ENCODE peak calls at places on chromosomes 2 and 18, in six cellular contexts. X, J, M, V, S and C are unnamed samples.

GRCh38 chr2:198097628-198098027 is 293.2 kb downstream of the PLCL1 start:
- DNase-seq in X (no peak), V (no peak), J (no peak), M (no peak), S (no peak), C (no peak)

GRCh38 chr2:28250006-28250405 is 142.7 kb upstream of the FOSL2 start:
- DNase-seq in V (peak; percentile 73), J (no peak), M (no peak), S (peak; percentile 80), X (no peak), C (no peak)

GRCh38 chr2:67234443-67234842 is 162.7 kb upstream of the ETAA1 start:
- DNase-seq in M (no peak), V (peak; percentile 79), S (peak; percentile 22), X (no peak), J (no peak), C (no peak)

GRCh38 chr2:160918909-160919503 is 241.2 kb upstream of the TANK start:
- DNase-seq in V (peak; percentile 71), X (peak; percentile 68), M (peak; percentile 67), J (peak; percentile 85), S (peak; percentile 60), C (peak; percentile 31)

GRCh38 chr2:111522231-111522768 is 361.7 kb downstream of the ANAPC1 start:
- DNase-seq in M (no peak), X (no peak), V (peak; percentile 84), J (no peak), S (no peak), C (no peak)

GRCh38 chr2:62459672-62460071 is 46.3 kb downstream of the TMEM17 start:
- DNase-seq in V (no peak), M (no peak), S (no peak), J (no peak), X (no peak), C (no peak)

GRCh38 chr2:211114826-211115450 is 558.5 kb downstream of the CPS1 start:
- DNase-seq in M (no peak), J (no peak), S (no peak), V (peak; percentile 0), X (no peak), C (no peak)

GRCh38 chr18:41721103-41721502 is 233.9 kb upstream of the PIK3C3 start:
- DNase-seq in M (no peak), J (no peak), S (no peak), V (no peak), X (no peak), C (no peak)

GRCh38 chr2:240111253-240111652 is 24.9 kb downstream of the COPS9 start:
- DNase-seq in M (no peak), S (no peak), X (no peak), V (peak; percentile 39), J (no peak), C (no peak)

GRCh38 chr2:95231723-95232122 is 24.4 kb downstream of the ZNF892 start:
- DNase-seq in M (peak; percentile 81), X (no peak), J (peak; percentile 71), S (peak; percentile 58), V (peak; percentile 90), C (peak; percentile 74)

GRCh38 chr2:132811148-132811915 is 141.3 kb upstream of the LYPD1 start:
- DNase-seq in S (no peak), M (no peak), J (no peak), V (no peak), X (no peak), C (no peak)

GRCh38 chr2:145563752-145564615 is 1044.1 kb upstream of the ZEB2 start:
- DNase-seq in M (no peak), V (peak; percentile 31), X (no peak), S (no peak), J (no peak), C (no peak)

GRCh38 chr2:171436307-171436706 is 2.3 kb downstream of the DCAF17 start:
- DNase-seq in J (no peak), S (peak; percentile 40), M (no peak), X (no peak), V (peak; percentile 74), C (no peak)

GRCh38 chr2:18913512-18913911 is 324.1 kb upstream of the NT5C1B start:
- DNase-seq in V (no peak), M (no peak), S (no peak), J (no peak), X (no peak), C (no peak)

GRCh38 chr2:227191367-227191766 is 26.9 kb downstream of the COL4A3 start:
- DNase-seq in X (no peak), S (peak; percentile 67), J (no peak), M (no peak), V (peak; percentile 14), C (no peak)

GRCh38 chr18:77300579-77300978 is 50.9 kb downstream of the GALR1 start:
- DNase-seq in J (no peak), V (no peak), S (no peak), X (no peak), M (no peak), C (no peak)

GRCh38 chr2:22420076-22420475 is 964.9 kb upstream of the KLHL29 start:
- DNase-seq in V (no peak), X (no peak), J (no peak), M (no peak), S (no peak), C (no peak)
- H3K9me3 ChIP-seq in V (no peaks in the 10 kb centered on the region), X (peaks cover 3% of the 10 kb centered on the region), J (no peaks in the 10 kb centered on the region), M (peaks cover 6% of the 10 kb centered on the region), S (peaks cover 3% of the 10 kb centered on the region), C (no peaks in the 10 kb centered on the region)

GRCh38 chr2:150409196-150409595 is 78.3 kb downstream of the RND3 start:
- DNase-seq in M (peak; percentile 35), X (no peak), S (no peak), V (no peak), J (no peak), C (no peak)
- H3K9me3 ChIP-seq in M (no peaks in the 10 kb centered on the region), X (no peaks in the 10 kb centered on the region), S (no peaks in the 10 kb centered on the region), V (no peaks in the 10 kb centered on the region), J (no peaks in the 10 kb centered on the region), C (no peaks in the 10 kb centered on the region)

DNA sequence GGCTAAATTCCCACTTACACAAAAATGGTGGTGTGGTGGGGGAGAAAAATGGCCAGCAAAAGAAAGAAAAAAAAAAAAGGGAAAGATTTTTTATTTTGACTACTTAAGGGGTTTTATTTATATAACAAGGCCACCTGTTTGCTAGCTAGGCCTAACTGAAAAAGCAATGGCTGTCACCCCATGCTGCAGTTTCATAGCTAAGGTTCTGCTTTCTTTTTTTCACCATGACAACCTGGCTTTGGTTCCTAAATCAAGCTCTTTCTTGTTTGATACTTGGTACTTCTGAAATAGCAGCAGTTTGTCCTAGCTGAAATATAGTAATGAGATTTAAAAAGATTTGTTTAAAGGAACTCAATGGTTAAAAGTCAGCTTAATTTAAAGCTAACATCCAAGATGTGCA is 433.2 kb upstream of the MEX3C start:
- DNase-seq in M (no peak), S (no peak), X (no peak), J (no peak), V (no peak), C (no peak)
- H3K9me3 ChIP-seq in M (peaks cover 9% of the 10 kb centered on the region), S (no peaks in the 10 kb centered on the region), X (no peaks in the 10 kb centered on the region), J (no peaks in the 10 kb centered on the region), V (no peaks in the 10 kb centered on the region), C (no peaks in the 10 kb centered on the region)

GRCh38 chr2:20880221-20880771 is 57.4 kb upstream of the LDAH start:
- DNase-seq in X (no peak), S (no peak), M (peak; percentile 50), J (no peak), V (no peak), C (no peak)
- H3K9me3 ChIP-seq in X (no peaks in the 10 kb centered on the region), S (no peaks in the 10 kb centered on the region), M (peaks cover 6% of the 10 kb centered on the region), J (no peaks in the 10 kb centered on the region), V (no peaks in the 10 kb centered on the region), C (no peaks in the 10 kb centered on the region)

GRCh38 chr2:13542061-13542460 is 825.3 kb downstream of the TRIB2 start:
- DNase-seq in V (no peak), M (no peak), J (no peak), X (no peak), S (no peak), C (no peak)
- H3K9me3 ChIP-seq in V (no peaks in the 10 kb centered on the region), M (no peaks in the 10 kb centered on the region), J (no peaks in the 10 kb centered on the region), X (no peaks in the 10 kb centered on the region), S (peaks cover 4% of the 10 kb centered on the region), C (no peaks in the 10 kb centered on the region)

GRCh38 chr2:220880623-220881022 is 691.5 kb downstream of the EPHA4 start:
- DNase-seq in V (no peak), M (no peak), X (no peak), S (no peak), J (no peak), C (no peak)

GRCh38 chr2:220887880-220888279 is 684.2 kb downstream of the EPHA4 start:
- DNase-seq in X (no peak), M (no peak), S (no peak), V (no peak), J (no peak), C (no peak)

GRCh38 chr2:220882507-220882906 is 689.6 kb downstream of the EPHA4 start:
- DNase-seq in J (no peak), S (no peak), V (no peak), X (no peak), M (no peak), C (no peak)

GRCh38 chr2:220887271-220887870 is 684.7 kb downstream of the EPHA4 start:
- DNase-seq in V (no peak), J (no peak), S (no peak), X (no peak), M (no peak), C (no peak)

GRCh38 chr2:220885593-220885992 is 686.5 kb downstream of the EPHA4 start:
- DNase-seq in J (no peak), X (no peak), V (no peak), S (no peak), M (no peak), C (no peak)
- H3K9me3 ChIP-seq in J (no peaks in the 10 kb centered on the region), X (no peaks in the 10 kb centered on the region), V (no peaks in the 10 kb centered on the region), S (no peaks in the 10 kb centered on the region), M (no peaks in the 10 kb centered on the region), C (no peaks in the 10 kb centered on the region)

GRCh38 chr18:78622251-78622953 is 357.2 kb upstream of the SALL3 start:
- DNase-seq in S (no peak), J (no peak), M (no peak), X (no peak), V (no peak), C (no peak)
- H3K9me3 ChIP-seq in S (no peaks in the 10 kb centered on the region), J (no peaks in the 10 kb centered on the region), M (no peaks in the 10 kb centered on the region), X (no peaks in the 10 kb centered on the region), V (no peaks in the 10 kb centered on the region), C (no peaks in the 10 kb centered on the region)

DNA sequence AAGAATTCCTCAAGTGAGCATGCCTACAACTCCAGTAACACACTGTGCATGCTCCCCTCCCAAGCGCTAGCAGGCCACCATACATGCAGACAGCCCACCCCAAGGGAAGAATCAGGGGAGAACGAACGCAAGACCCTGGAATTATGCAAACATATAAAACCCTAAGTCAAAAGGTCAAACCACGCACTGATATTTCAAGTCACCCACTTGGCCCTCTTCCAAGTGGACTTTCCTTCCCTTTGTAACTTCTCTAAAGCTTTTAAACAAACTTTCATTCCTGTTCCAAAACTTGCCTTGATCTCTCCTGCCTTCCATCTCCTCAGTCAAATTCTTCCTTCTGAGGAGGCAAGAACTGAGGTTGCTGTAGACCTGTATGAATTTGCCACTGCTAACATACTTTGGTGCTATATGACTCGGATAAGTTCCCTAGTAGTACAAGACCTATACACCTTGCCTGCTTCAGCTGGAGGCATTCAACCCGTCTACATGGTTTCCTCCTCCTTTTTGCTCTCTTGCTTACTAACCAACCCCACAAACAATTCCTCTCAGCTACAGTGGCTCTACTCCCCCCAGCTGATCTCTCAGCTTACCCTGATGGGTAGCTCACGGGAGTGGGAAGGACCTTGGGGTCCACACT is 11.1 kb upstream of the RPIA start:
- DNase-seq in S (no peak), J (no peak), X (no peak), V (no peak), M (no peak), C (no peak)
- H3K9me3 ChIP-seq in S (peaks cover 34% of the 10 kb centered on the region), J (no peaks in the 10 kb centered on the region), X (no peaks in the 10 kb centered on the region), V (no peaks in the 10 kb centered on the region), M (no peaks in the 10 kb centered on the region), C (no peaks in the 10 kb centered on the region)